ENCODE peak calls at places on chromosome 16, in five cellular contexts. V is fibroblast of lung, Z is AG04449, O is ACHN, E is skeletal muscle cell. F is an unnamed sample.

GRCh38 chr16:70407811-70408274 is 31.1 kb downstream of the ST3GAL2 start:
- DNase-seq in O (no peak), V (no peak), Z (no peak), E (no peak), F (no peak)

GRCh38 chr16:82639666-82640336 is 13.0 kb downstream of the CDH13 start:
- DNase-seq in V (peak), E (no peak), O (peak), Z (no peak), F (peak)

GRCh38 chr16:72689851-72690250 is 358.1 kb downstream of the ZFHX3 start:
- DNase-seq in V (peak), Z (no peak), O (no peak), E (no peak), F (no peak)

GRCh38 chr16:12532871-12533610 is 270.6 kb downstream of the CPPED1 start:
- DNase-seq in V (no peak), Z (no peak), O (no peak), E (no peak), F (no peak)

GRCh38 chr16:18932243-18932997 is 6.2 kb upstream of the SMG1 start:
- DNase-seq in V (peak), O (peak), E (peak), Z (peak), F (peak)

GRCh38 chr16:67708368-67708771 is 10.7 kb downstream of the GFOD2 start:
- DNase-seq in O (no peak), Z (no peak), V (peak), E (no peak), F (no peak)

GRCh38 chr16:59355704-59356103 is 621.6 kb upstream of the GOT2 start:
- DNase-seq in V (no peak), Z (no peak), O (no peak), E (no peak), F (no peak)

GRCh38 chr16:10150906-10151305 is 31.3 kb downstream of the GRIN2A start:
- DNase-seq in Z (no peak), O (no peak), V (no peak), E (no peak), F (no peak)

GRCh38 chr16:81491522-81492188 is 47.0 kb downstream of the CMIP start:
- DNase-seq in Z (no peak), E (no peak), O (no peak), V (peak), F (no peak)

GRCh38 chr16:52450906-52451305 is 96.0 kb downstream of the TOX3 start:
- DNase-seq in O (no peak), V (no peak), E (no peak), Z (no peak), F (no peak)

GRCh38 chr16:24670623-24671454 is 58.6 kb upstream of the TNRC6A start:
- DNase-seq in E (peak), Z (no peak), V (peak), O (peak), F (peak)

GRCh38 chr16:68452176-68452575 is 3.9 kb upstream of the SMPD3 start:
- DNase-seq in E (no peak), V (no peak), O (peak), Z (no peak), F (no peak)

GRCh38 chr16:50657251-50657650 is 23.9 kb downstream of the SNX20 start:
- DNase-seq in E (no peak), Z (no peak), V (no peak), O (no peak), F (no peak)

GRCh38 chr16:67236551-67237395 is 9.8 kb downstream of the TMEM208 start:
- DNase-seq in Z (no peak), O (peak), E (no peak), V (peak), F (peak)